ENCODE peak calls at places on chromosomes 4 and X, in six cellular contexts. One of them, this sample, is unnamed.
A peak's percentile ranks its signal among the peaks of the same experiment; 100 is the strongest.

GRCh38 chr4:83785906-83786305 is 250.0 kb downstream of the GPAT3 start:
- DNase-seq in H9: no peak
- DNase-seq in H1: no peak
- DNase-seq in trophoblast cell: no peak
- DNase-seq in neuronal stem cell: no peak
- DNase-seq in IMR-90: no peak
- DNase-seq in this sample: no peak

GRCh38 chr4:87932718-87933136 is 42.8 kb upstream of the SPP1 start:
- DNase-seq in H9: peak; percentile 53
- DNase-seq in H1: no peak
- DNase-seq in trophoblast cell: no peak
- DNase-seq in neuronal stem cell: no peak
- DNase-seq in IMR-90: no peak
- DNase-seq in this sample: no peak

GRCh38 chr4:43251760-43252317 is 359.3 kb downstream of the GRXCR1 start:
- DNase-seq in H9: no peak
- DNase-seq in H1: no peak
- DNase-seq in trophoblast cell: no peak
- DNase-seq in neuronal stem cell: no peak
- DNase-seq in IMR-90: peak; percentile 15
- DNase-seq in this sample: no peak

GRCh38 chrX:15146515-15146914 is 123.4 kb downstream of the ASB9 start:
- DNase-seq in H9: peak; percentile 35
- DNase-seq in H1: peak; percentile 56
- DNase-seq in trophoblast cell: peak; percentile 9
- DNase-seq in neuronal stem cell: no peak
- DNase-seq in IMR-90: no peak
- DNase-seq in this sample: peak; percentile 12

GRCh38 chr4:134470544-134470943 is 269.0 kb upstream of the PABPC4L start:
- DNase-seq in H9: peak; percentile 46
- DNase-seq in H1: no peak
- DNase-seq in trophoblast cell: peak; percentile 1
- DNase-seq in neuronal stem cell: no peak
- DNase-seq in IMR-90: no peak
- DNase-seq in this sample: peak; percentile 18

GRCh38 chrX:45711231-45711630 is 510.6 kb upstream of the DIPK2B start:
- DNase-seq in H9: no peak
- DNase-seq in H1: no peak
- DNase-seq in trophoblast cell: no peak
- DNase-seq in neuronal stem cell: no peak
- DNase-seq in IMR-90: peak; percentile 28
- DNase-seq in this sample: peak; percentile 9

GRCh38 chr4:38730830-38731646 is 51.8 kb downstream of the TLR10 start:
- DNase-seq in H9: peak; percentile 92
- DNase-seq in H1: peak; percentile 96
- DNase-seq in trophoblast cell: peak; percentile 54
- DNase-seq in neuronal stem cell: peak; percentile 72
- DNase-seq in IMR-90: peak; percentile 94
- DNase-seq in this sample: peak; percentile 91

GRCh38 chrX:18886005-18886343 is 97.9 kb downstream of the PHKA2 start:
- DNase-seq in H9: no peak
- DNase-seq in H1: no peak
- DNase-seq in trophoblast cell: no peak
- DNase-seq in neuronal stem cell: no peak
- DNase-seq in IMR-90: no peak
- DNase-seq in this sample: no peak

GRCh38 chr4:8864912-8865680 is 6.5 kb downstream of the HMX1 start:
- DNase-seq in H9: no peak
- DNase-seq in H1: no peak
- DNase-seq in trophoblast cell: no peak
- DNase-seq in neuronal stem cell: no peak
- DNase-seq in IMR-90: no peak
- DNase-seq in this sample: no peak

GRCh38 chr4:78765607-78766006 is 10.5 kb upstream of the BMP2K start:
- DNase-seq in H9: no peak
- DNase-seq in H1: no peak
- DNase-seq in trophoblast cell: no peak
- DNase-seq in neuronal stem cell: no peak
- DNase-seq in IMR-90: no peak
- DNase-seq in this sample: no peak

GRCh38 chrX:29662101-29662500 is 553.3 kb upstream of the MAGEB2 start:
- DNase-seq in H9: no peak
- DNase-seq in H1: no peak
- DNase-seq in trophoblast cell: no peak
- DNase-seq in neuronal stem cell: no peak
- DNase-seq in IMR-90: peak; percentile 82
- DNase-seq in this sample: peak; percentile 81

DNA sequence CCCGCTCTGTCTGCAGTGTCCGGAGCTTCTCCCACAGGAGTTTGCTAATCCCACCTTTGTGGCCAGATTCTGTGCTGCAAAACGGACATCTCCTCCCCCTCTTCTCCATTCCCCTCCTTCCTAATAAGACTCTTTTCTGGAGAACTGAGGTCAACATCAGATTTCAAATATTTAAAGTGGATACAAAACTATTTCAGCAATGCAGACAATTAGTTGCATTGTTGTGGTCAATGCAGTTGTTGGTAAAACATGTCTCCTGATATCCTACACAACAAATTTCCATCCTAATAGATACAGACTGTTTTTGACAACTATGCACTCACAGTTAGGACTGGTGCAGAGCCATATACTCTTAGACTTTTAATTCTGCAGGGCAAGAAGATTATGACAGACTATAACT is 5.1 kb upstream of the MCUB start:
- DNase-seq in H9: no peak
- DNase-seq in H1: no peak
- DNase-seq in trophoblast cell: no peak
- DNase-seq in neuronal stem cell: no peak
- DNase-seq in IMR-90: no peak
- DNase-seq in this sample: no peak
- H3K14ac ChIP-seq in H9: no peak overlapping the region
- H3K14ac ChIP-seq in H1: no peak overlapping the region
- H3K14ac ChIP-seq in trophoblast cell: no peak overlapping the region
- H3K14ac ChIP-seq in neuronal stem cell: no peak overlapping the region
- H3K14ac ChIP-seq in IMR-90: no peak overlapping the region
- H3K14ac ChIP-seq in this sample: no peak overlapping the region

DNA sequence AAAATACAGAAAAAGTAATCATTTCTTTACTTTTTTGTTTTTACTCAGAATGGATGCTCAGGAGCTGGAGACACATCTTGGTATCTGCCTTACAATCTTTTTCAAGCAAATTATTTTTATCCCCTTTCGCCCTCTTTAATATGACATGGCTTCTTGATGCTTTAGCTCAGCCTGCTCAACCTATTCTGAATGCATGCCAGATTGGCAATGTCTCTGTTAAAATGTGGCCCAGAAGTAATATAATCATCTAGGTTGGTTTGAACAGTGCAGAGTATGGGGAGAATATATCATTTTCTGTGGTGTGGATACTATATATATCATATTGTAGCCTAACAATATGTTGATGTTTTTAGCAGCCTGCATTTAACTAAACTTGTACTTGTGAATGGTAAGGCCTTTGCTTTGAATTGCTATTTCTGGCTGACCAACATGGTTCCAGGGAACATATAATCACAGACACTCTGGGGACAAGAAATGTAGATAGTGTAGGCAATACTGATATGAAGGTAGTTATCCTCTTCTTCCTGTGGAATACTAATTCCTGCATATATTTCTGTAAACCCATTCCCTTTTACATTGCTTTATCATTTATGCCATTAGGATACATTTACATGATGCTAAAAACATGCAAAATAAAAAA is 282.7 kb downstream of the PPP3CA start:
- DNase-seq in H9: no peak
- DNase-seq in H1: no peak
- DNase-seq in trophoblast cell: no peak
- DNase-seq in neuronal stem cell: no peak
- DNase-seq in IMR-90: no peak
- DNase-seq in this sample: no peak
- H3K14ac ChIP-seq in H9: no peak overlapping the region
- H3K14ac ChIP-seq in H1: no peak overlapping the region
- H3K14ac ChIP-seq in trophoblast cell: no peak overlapping the region
- H3K14ac ChIP-seq in neuronal stem cell: no peak overlapping the region
- H3K14ac ChIP-seq in IMR-90: no peak overlapping the region
- H3K14ac ChIP-seq in this sample: no peak overlapping the region

GRCh38 chrX:115459883-115460564 is 101.0 kb upstream of the PLS3 start:
- DNase-seq in H9: no peak
- DNase-seq in H1: no peak
- DNase-seq in trophoblast cell: no peak
- DNase-seq in neuronal stem cell: no peak
- DNase-seq in IMR-90: peak; percentile 34
- DNase-seq in this sample: no peak

GRCh38 chrX:115467961-115468360 is 93.0 kb upstream of the PLS3 start:
- DNase-seq in H9: no peak
- DNase-seq in H1: no peak
- DNase-seq in trophoblast cell: no peak
- DNase-seq in neuronal stem cell: no peak
- DNase-seq in IMR-90: no peak
- DNase-seq in this sample: no peak

GRCh38 chrX:115460565-115460888 is 100.4 kb upstream of the PLS3 start:
- DNase-seq in H9: no peak
- DNase-seq in H1: no peak
- DNase-seq in trophoblast cell: no peak
- DNase-seq in neuronal stem cell: no peak
- DNase-seq in IMR-90: peak; percentile 47
- DNase-seq in this sample: no peak

DNA sequence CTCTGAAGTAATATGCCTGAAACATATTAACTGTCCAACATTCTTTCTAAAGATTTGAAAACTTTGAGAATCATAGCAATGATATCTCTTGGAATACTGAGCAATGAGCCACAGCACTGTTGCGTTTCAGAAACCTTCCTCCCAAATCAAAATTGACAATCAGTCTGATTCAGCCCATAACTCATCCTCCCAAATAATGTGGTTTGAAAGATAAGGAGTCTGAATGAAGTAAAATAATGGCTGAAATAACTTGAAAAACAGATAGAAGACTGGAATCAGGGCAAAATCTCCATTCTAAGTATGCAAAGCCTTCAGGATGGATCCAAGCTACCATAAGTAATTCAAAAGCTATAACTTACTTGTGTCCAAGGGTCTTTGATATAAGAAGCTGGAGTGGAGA is 98.6 kb upstream of the PLS3 start:
- DNase-seq in H9: no peak
- DNase-seq in H1: no peak
- DNase-seq in trophoblast cell: no peak
- DNase-seq in neuronal stem cell: no peak
- DNase-seq in IMR-90: no peak
- DNase-seq in this sample: no peak
- H3K14ac ChIP-seq in H9: no peak overlapping the region
- H3K14ac ChIP-seq in H1: no peak overlapping the region
- H3K14ac ChIP-seq in trophoblast cell: no peak overlapping the region
- H3K14ac ChIP-seq in neuronal stem cell: no peak overlapping the region
- H3K14ac ChIP-seq in IMR-90: no peak overlapping the region
- H3K14ac ChIP-seq in this sample: no peak overlapping the region

GRCh38 chr4:64394469-64394868 is 14.8 kb downstream of the TECRL start:
- DNase-seq in H9: no peak
- DNase-seq in H1: no peak
- DNase-seq in trophoblast cell: no peak
- DNase-seq in neuronal stem cell: no peak
- DNase-seq in IMR-90: no peak
- DNase-seq in this sample: no peak
- H3K14ac ChIP-seq in H9: no peak overlapping the region
- H3K14ac ChIP-seq in H1: no peak overlapping the region
- H3K14ac ChIP-seq in trophoblast cell: no peak overlapping the region
- H3K14ac ChIP-seq in neuronal stem cell: no peak overlapping the region
- H3K14ac ChIP-seq in IMR-90: no peak overlapping the region
- H3K14ac ChIP-seq in this sample: no peak overlapping the region

This sample was measured in mesenchymal stem cell.